ENCODE peak calls at places on chromosomes 13 and 19, in ten cellular contexts. Y, S, O, G, X, N, Z, H, E and I are unnamed samples.

GRCh38 chr13:23443110-23443509 is 9.6 kb upstream of the SACS start:
- DNase-seq in Y (no peak), S (no peak), O (no peak), G (no peak), X (no peak), N (no peak), Z (no peak), H (no peak), E (no peak), I (no peak)

GRCh38 chr13:51905787-51906186 is 44.0 kb downstream of the CCDC70 start:
- DNase-seq in Y (no peak), S (no peak), O (no peak), G (no peak), X (no peak), N (no peak), Z (no peak), H (no peak), E (no peak), I (no peak)

GRCh38 chr19:58279042-58279924 is 528 bp downstream of the ZNF8 start:
- DNase-seq in Y (peak; percentile 59), S (peak; percentile 82), O (peak; percentile 83), G (peak; percentile 74), X (peak; percentile 71), N (peak; percentile 70), Z (peak; percentile 77), H (peak; percentile 81), E (peak; percentile 65), I (peak; percentile 86)

GRCh38 chr19:40754611-40755247 is 3.7 kb downstream of the SNRPA start:
- DNase-seq in Y (no peak), S (no peak), O (peak; percentile 73), G (no peak), X (peak; percentile 53), N (no peak), Z (no peak), H (peak; percentile 53), E (no peak), I (no peak)

GRCh38 chr19:19822148-19822429 is 539 bp upstream of the ZNF506 start:
- DNase-seq in Y (no peak), S (no peak), O (no peak), G (no peak), X (no peak), N (no peak), Z (no peak), H (no peak), E (peak; percentile 28), I (no peak)

GRCh38 chr19:19384486-19384885 is 21.0 kb upstream of the GATAD2A start:
- DNase-seq in Y (no peak), S (no peak), O (peak; percentile 54), G (no peak), X (no peak), N (no peak), Z (no peak), H (no peak), E (no peak), I (no peak)

GRCh38 chr19:19034204-19034624 is 811 bp downstream of the ARMC6 start:
- DNase-seq in Y (peak; percentile 67), S (no peak), O (peak; percentile 82), G (peak; percentile 43), X (peak; percentile 83), N (no peak), Z (no peak), H (peak; percentile 63), E (peak; percentile 38), I (peak; percentile 69)

GRCh38 chr13:79782541-79783216 is 301.7 kb downstream of the NDFIP2 start:
- DNase-seq in Y (peak; percentile 53), S (peak; percentile 62), O (peak; percentile 56), G (peak; percentile 11), X (no peak), N (peak; percentile 42), Z (no peak), H (no peak), E (no peak), I (peak; percentile 92)

GRCh38 chr13:105346141-105346766 is 1189.2 kb downstream of the EFNB2 start:
- DNase-seq in Y (peak; percentile 76), S (no peak), O (no peak), G (peak; percentile 38), X (peak; percentile 33), N (no peak), Z (no peak), H (no peak), E (no peak), I (peak; percentile 80)

GRCh38 chr19:20278342-20278741 is 111.3 kb downstream of the ZNF486 start:
- DNase-seq in Y (peak; percentile 14), S (no peak), O (no peak), G (no peak), X (no peak), N (no peak), Z (no peak), H (no peak), E (no peak), I (no peak)

GRCh38 chr13:94325660-94326059 is 153.8 kb downstream of the DCT start:
- DNase-seq in Y (no peak), S (no peak), O (no peak), G (no peak), X (no peak), N (no peak), Z (no peak), H (no peak), E (no peak), I (no peak)

GRCh38 chr19:49129238-49129583 is 9.9 kb downstream of the PPFIA3 start:
- DNase-seq in Y (no peak), S (no peak), O (peak; percentile 66), G (no peak), X (no peak), N (no peak), Z (no peak), H (no peak), E (no peak), I (no peak)

GRCh38 chr19:14796021-14796420 is 17.7 kb upstream of the ADGRE2 start:
- DNase-seq in Y (no peak), S (no peak), O (no peak), G (no peak), X (no peak), N (no peak), Z (no peak), H (no peak), E (no peak), I (no peak)
- H3K4me3 ChIP-seq in Y (no peak overlapping the region), S (no peak overlapping the region), O (no peak overlapping the region), G (no peak overlapping the region), X (no peak overlapping the region), N (no peak overlapping the region), Z (no peak overlapping the region), H (no peak overlapping the region), E (no peak overlapping the region), I (no peak overlapping the region)

DNA sequence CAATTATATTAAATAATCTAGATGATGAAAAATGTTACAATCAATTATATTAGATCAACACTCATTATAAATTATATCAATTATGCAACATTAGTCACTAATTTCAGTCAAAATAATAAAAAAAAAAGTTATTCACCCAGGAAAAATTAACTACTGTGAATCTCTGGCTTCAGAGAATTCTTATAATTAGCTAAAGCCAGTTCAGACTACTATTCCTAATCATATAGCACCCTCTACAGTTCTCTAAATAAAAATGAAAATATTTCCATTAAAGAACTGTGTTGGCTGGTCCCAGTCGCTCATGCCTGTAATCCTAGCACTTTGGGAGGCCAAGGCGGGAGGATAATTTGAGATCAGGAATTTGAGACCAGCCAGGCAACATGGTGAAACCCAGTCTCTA is 33.0 kb downstream of the XPO4 start:
- DNase-seq in Y (no peak), S (no peak), O (no peak), G (peak; percentile 53), X (no peak), N (no peak), Z (no peak), H (no peak), E (no peak), I (peak; percentile 43)
- TF ChIP-seq CTCF in Y (no peak), S (peak; percentile 9), O (no peak), G (peak; percentile 17), X (no peak), N (no peak), Z (peak; percentile 26), H (peak; percentile 25), E (no peak), I (no peak)

DNA sequence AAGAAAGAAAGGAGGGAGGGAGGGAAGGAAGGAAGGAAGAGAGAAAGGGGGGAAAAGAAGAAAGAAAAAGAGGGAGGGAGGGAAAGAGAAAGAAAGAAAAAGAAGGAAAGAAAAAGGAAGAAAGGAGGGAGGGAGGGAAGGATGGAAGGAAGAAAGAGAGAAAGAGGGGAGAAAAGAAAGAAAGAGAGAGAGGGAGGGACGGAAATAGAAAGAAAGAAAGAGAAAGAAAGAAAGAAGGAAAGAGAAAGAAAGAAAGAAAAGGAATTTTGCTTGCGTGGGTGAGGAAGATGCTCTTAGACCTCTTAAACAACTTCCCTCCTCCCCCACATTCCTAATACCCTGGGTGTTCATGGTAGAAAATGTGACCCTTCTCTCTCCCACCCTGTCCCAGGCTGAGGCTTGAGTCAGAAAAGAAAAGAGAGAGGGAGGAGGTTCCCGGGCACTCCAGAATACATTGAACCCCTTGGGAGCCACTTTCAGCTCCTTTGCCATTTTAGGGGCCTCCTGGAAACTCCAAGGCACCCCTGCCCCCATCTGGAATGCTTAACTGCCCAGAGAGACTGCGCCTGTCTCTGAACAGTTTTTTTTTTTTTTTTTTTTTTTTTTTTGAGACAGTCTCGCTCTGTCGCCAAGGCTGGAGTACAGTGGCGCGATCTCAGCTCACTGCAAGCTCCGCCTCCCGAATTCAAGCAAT is 9.2 kb upstream of the KANK3 start:
- DNase-seq in Y (no peak), S (no peak), O (peak; percentile 10), G (peak; percentile 22), X (no peak), N (no peak), Z (peak; percentile 44), H (no peak), E (no peak), I (peak; percentile 65)
- H3K4me3 ChIP-seq in Y (peak overlapping the region; percentile 14), S (peak overlapping the region; percentile 34), O (no peak overlapping the region), G (peak overlapping the region; percentile 17), X (no peak overlapping the region), N (no peak overlapping the region), Z (peak overlapping the region; percentile 9), H (no peak overlapping the region), E (peak overlapping the region; percentile 38), I (no peak overlapping the region)

GRCh38 chr19:6802336-6803035 is 30.0 kb downstream of the VAV1 start:
- DNase-seq in Y (no peak), S (peak; percentile 10), O (peak; percentile 67), G (no peak), X (peak; percentile 79), N (no peak), Z (peak; percentile 50), H (peak; percentile 49), E (peak; percentile 52), I (peak; percentile 4)
- TF ChIP-seq CTCF in Y (no peak), S (no peak), O (no peak), G (no peak), X (no peak), N (no peak), Z (no peak), H (no peak), E (no peak), I (no peak)

GRCh38 chr19:13024958-13025653 is 29.8 kb downstream of the NFIX start:
- DNase-seq in Y (no peak), S (no peak), O (peak; percentile 71), G (no peak), X (no peak), N (no peak), Z (peak; percentile 70), H (no peak), E (no peak), I (no peak)
- H3K4me3 ChIP-seq in Y (peak overlapping the region; percentile 67), S (peak overlapping the region; percentile 50), O (no peak overlapping the region), G (peak overlapping the region; percentile 86), X (no peak overlapping the region), N (peak overlapping the region; percentile 69), Z (peak overlapping the region; percentile 64), H (no peak overlapping the region), E (peak overlapping the region; percentile 50), I (peak overlapping the region; percentile 55)